ENCODE peak calls at places on chromosomes 4 and X, in five cellular contexts. J, Z, D, E and V are unnamed samples.

GRCh38 chrX:109632906-109633504 is 8.0 kb upstream of the KCNE5 start:
- DNase-seq in J (peak), D (no peak), Z (no peak), E (no peak), V (peak)

GRCh38 chrX:68396953-68397352 is 36.3 kb downstream of the OPHN1 start:
- DNase-seq in E (no peak), Z (no peak), J (no peak), D (no peak), V (no peak)

GRCh38 chr4:189940178-189941004 is at the start of gene FRG1:
- DNase-seq in E (peak), Z (peak), J (peak), D (peak), V (peak)

GRCh38 chrX:5051831-5052491 is 1176.7 kb downstream of the NLGN4X start:
- DNase-seq in J (peak), E (no peak), Z (no peak), D (no peak), V (no peak)

GRCh38 chrX:11450354-11450753 is 157.1 kb downstream of the AMELX start:
- DNase-seq in D (no peak), E (no peak), Z (no peak), J (no peak), V (no peak)

GRCh38 chrX:104282326-104282725 is 27.6 kb upstream of the ESX1 start:
- DNase-seq in D (no peak), J (no peak), E (no peak), Z (no peak), V (no peak)

GRCh38 chr4:4394644-4395043 is 7.7 kb downstream of the NSG1 start:
- DNase-seq in D (no peak), Z (no peak), E (no peak), J (peak), V (no peak)

GRCh38 chrX:30875957-30876356 is 13.1 kb downstream of the TAB3 start:
- DNase-seq in J (peak), Z (no peak), E (no peak), D (peak), V (no peak)

GRCh38 chrX:78624884-78625283 is 34.2 kb downstream of the RTL3 start:
- DNase-seq in D (no peak), E (no peak), J (no peak), Z (no peak), V (no peak)

GRCh38 chr4:85659626-85660213 is 184.8 kb downstream of the ARHGAP24 start:
- DNase-seq in E (no peak), D (no peak), Z (no peak), J (no peak), V (no peak)

GRCh38 chrX:88135735-88136134 is 611.3 kb upstream of the CPXCR1 start:
- DNase-seq in J (no peak), E (no peak), Z (no peak), D (peak), V (no peak)

GRCh38 chr4:79528241-79528706 is 120.2 kb upstream of the GK2 start:
- DNase-seq in D (no peak), J (no peak), E (no peak), Z (no peak), V (no peak)

GRCh38 chrX:46628406-46629371 is 55.1 kb downstream of the CHST7 start:
- DNase-seq in Z (peak), E (no peak), J (no peak), D (no peak), V (no peak)

GRCh38 chrX:118396113-118396512 is 50.2 kb downstream of the WDR44 start:
- DNase-seq in J (no peak), E (no peak), D (no peak), Z (no peak), V (no peak)

GRCh38 chrX:4878642-4879041 is 1165.2 kb upstream of the PRKX start:
- DNase-seq in E (no peak), Z (no peak), J (no peak), D (no peak), V (no peak)

GRCh38 chrX:41067721-41068120 is 17.5 kb upstream of the USP9X start:
- DNase-seq in E (no peak), Z (no peak), D (no peak), J (no peak), V (peak)

GRCh38 chrX:16843208-16843909 is 26.8 kb downstream of the RBBP7 start:
- DNase-seq in Z (no peak), D (no peak), E (no peak), J (no peak), V (no peak)

GRCh38 chrX:63635750-63636149 is 149.3 kb downstream of the ARHGEF9 start:
- DNase-seq in J (no peak), Z (no peak), E (no peak), D (no peak), V (no peak)

GRCh38 chr4:17436750-17437090 is 75.2 kb downstream of the QDPR start:
- DNase-seq in D (no peak), Z (no peak), J (no peak), E (no peak), V (no peak)

GRCh38 chr4:88960576-88960975 is 96.4 kb downstream of the FAM13A start:
- DNase-seq in D (no peak), Z (no peak), E (no peak), J (no peak), V (no peak)

GRCh38 chr4:105978684-105979296 is 83.5 kb downstream of the NPNT start:
- DNase-seq in E (no peak), J (no peak), D (no peak), Z (no peak), V (no peak)

DNA sequence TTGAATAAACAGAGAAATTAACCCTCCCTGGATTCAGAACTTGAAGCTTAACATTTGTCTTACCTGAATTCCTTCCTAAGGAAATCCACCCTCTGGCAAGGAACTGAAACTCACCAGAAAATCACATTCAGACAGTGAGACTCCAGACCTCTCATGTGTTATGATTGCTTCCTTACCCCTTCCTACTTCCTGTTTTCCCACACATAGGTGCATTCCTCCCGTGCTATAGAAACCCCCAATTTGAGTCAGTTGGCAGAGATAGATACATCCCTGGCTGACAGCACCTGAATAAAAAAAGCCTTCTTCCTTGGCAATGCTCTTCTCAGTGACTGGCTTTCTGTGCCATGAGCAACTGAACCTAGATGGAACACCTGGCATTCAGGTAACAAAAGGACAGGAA is 157.0 kb upstream of the SMIM31 start:
- DNase-seq in J (no peak), E (no peak), Z (no peak), D (no peak), V (no peak)
- TF ChIP-seq KDM1A in J (no peak), E (no peak), Z (no peak), D (no peak), V (no peak)

GRCh38 chr4:83217721-83218522 is 66.7 kb downstream of the COQ2 start:
- DNase-seq in J (no peak), D (no peak), Z (peak), E (no peak), V (no peak)
- TF ChIP-seq KDM1A in J (no peak), D (no peak), Z (no peak), E (no peak), V (no peak)

GRCh38 chr4:170395773-170396172 is 306.0 kb upstream of the AADAT start:
- DNase-seq in E (no peak), D (no peak), Z (no peak), J (no peak), V (no peak)

GRCh38 chr4:170400346-170400745 is 310.6 kb upstream of the AADAT start:
- DNase-seq in J (no peak), D (no peak), E (no peak), Z (no peak), V (no peak)

GRCh38 chr4:170398228-170398627 is 308.5 kb upstream of the AADAT start:
- DNase-seq in J (no peak), D (no peak), E (no peak), Z (no peak), V (no peak)

GRCh38 chr4:170399894-170400293 is 310.1 kb upstream of the AADAT start:
- DNase-seq in Z (no peak), D (no peak), E (no peak), J (no peak), V (no peak)
- TF ChIP-seq KDM1A in Z (no peak), D (no peak), E (no peak), J (no peak), V (no peak)

GRCh38 chr4:145839151-145839550 is 99.5 kb downstream of the ZNF827 start:
- DNase-seq in D (no peak), Z (no peak), E (no peak), J (no peak), V (no peak)

GRCh38 chr4:145840801-145841200 is 97.8 kb downstream of the ZNF827 start:
- DNase-seq in J (no peak), Z (no peak), E (no peak), D (no peak), V (no peak)

GRCh38 chr4:145842224-145842887 is 96.3 kb downstream of the ZNF827 start:
- DNase-seq in J (no peak), E (no peak), Z (no peak), D (no peak), V (no peak)

GRCh38 chr4:145843148-145843547 is 95.5 kb downstream of the ZNF827 start:
- DNase-seq in D (no peak), E (no peak), Z (no peak), J (no peak), V (no peak)

DNA sequence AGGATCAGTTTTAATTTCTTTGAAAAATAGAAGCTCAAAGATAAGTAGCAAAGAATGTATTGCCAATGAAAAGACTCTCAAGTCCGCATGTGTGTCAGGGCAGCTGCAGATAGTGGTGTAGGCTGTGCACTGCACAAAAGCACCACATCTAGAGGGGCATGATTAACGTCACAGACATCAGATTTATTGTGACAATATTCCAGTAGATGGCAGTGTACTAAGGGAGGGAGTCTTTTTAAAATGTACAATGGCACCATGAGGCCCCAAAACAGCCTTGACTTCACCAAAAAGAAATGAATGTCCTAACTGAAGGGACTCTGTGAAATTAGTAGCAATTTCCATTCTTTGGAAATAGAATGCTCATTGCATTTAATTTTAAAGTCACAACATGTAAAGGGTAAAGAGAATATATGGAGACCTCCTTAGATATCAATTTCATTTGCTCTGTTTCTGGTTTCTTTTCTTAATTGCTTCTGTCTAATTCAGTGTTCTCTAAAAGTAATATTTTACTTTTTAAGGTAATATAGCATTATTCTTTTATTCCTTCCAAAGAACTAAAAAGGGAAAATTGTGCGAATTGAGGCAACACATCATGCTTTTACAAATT is 98.4 kb downstream of the ZNF827 start:
- DNase-seq in J (peak), Z (peak), E (no peak), D (peak), V (peak)
- TF ChIP-seq KDM1A in J (no peak), Z (no peak), E (no peak), D (no peak), V (no peak)

DNA sequence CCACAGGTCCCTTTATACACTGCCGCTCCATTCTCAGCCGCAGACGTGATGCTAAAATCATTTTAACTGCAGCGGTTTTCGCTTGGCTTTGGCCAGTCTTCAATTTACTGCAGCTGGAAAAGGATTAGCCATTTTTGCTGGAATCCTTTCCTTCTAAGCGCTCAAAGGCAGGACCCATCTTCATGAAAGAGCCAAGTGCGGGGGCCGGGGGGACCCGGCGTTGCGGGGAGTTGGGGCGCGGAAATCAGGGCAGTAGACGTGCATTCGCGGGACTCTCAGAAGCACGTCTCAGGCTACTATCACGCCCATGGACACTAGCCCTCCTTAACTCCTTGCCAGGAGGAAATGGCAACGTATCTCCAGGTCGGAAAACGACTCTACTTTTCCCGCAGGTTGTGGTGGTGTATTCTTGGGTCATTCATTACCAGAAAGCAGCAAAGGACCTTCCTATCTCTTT is 1.7 kb upstream of the PCDH10 start:
- DNase-seq in D (no peak), E (peak), J (peak), Z (no peak), V (no peak)
- TF ChIP-seq KDM1A in D (no peak), E (no peak), J (no peak), Z (no peak), V (no peak)

GRCh38 chr4:945274-946102 is 13.2 kb downstream of the TMEM175 start:
- DNase-seq in J (no peak), D (peak), E (peak), Z (no peak), V (no peak)
- TF ChIP-seq KDM1A in J (no peak), D (no peak), E (no peak), Z (no peak), V (no peak)

GRCh38 chrX:23331701-23332100 is 2.9 kb upstream of the PTCHD1 start:
- DNase-seq in D (no peak), Z (no peak), J (no peak), E (peak), V (no peak)
- TF ChIP-seq KDM1A in D (no peak), Z (no peak), J (no peak), E (no peak), V (no peak)